ENCODE peak calls at places on chromosome 6, in four cellular contexts. W is aorta, T is fibroblast of lung, E is neural progenitor cell. Z is an unnamed sample.

GRCh38 chr6:96184798-96185197 is 169.0 kb downstream of the FUT9 start:
- DNase-seq in E (peak), T (no peak), W (no peak), Z (no peak)

GRCh38 chr6:112019619-112020018 is 34.3 kb upstream of the CCN6 start:
- DNase-seq in E (no peak), W (no peak), T (no peak), Z (no peak)

GRCh38 chr6:167030222-167031072 is 31.2 kb downstream of the CEP43 start:
- DNase-seq in E (no peak), T (no peak), W (no peak), Z (no peak)

GRCh38 chr6:130377371-130377770 is 11.6 kb downstream of the TMEM200A start:
- DNase-seq in T (peak), W (no peak), E (no peak), Z (no peak)

GRCh38 chr6:53064726-53065265 is 408 bp upstream of the FBXO9 start:
- DNase-seq in E (peak), T (peak), W (peak), Z (peak)

GRCh38 chr6:35174043-35174434 is 32.9 kb upstream of the TCP11 start:
- DNase-seq in E (no peak), T (no peak), W (no peak), Z (no peak)

GRCh38 chr6:446418-447366 is 55.1 kb downstream of the IRF4 start:
- DNase-seq in T (no peak), W (no peak), E (no peak), Z (no peak)

GRCh38 chr6:166573456-166574216 is 12.8 kb downstream of the RAMACL start:
- DNase-seq in E (peak), W (no peak), T (no peak), Z (no peak)

GRCh38 chr6:8159966-8160365 is 57.6 kb upstream of the EEF1E1 start:
- DNase-seq in T (no peak), W (no peak), E (no peak), Z (no peak)

GRCh38 chr6:37713529-37714119 is 15.9 kb upstream of the MDGA1 start:
- DNase-seq in W (peak), T (peak), E (no peak), Z (no peak)

GRCh38 chr6:17022604-17023003 is 79.2 kb upstream of the STMND1 start:
- DNase-seq in T (no peak), W (no peak), E (no peak), Z (no peak)

GRCh38 chr6:108589244-108589730 is 28.6 kb downstream of the FOXO3 start:
- DNase-seq in T (peak), E (peak), W (peak), Z (no peak)

GRCh38 chr6:100085162-100085431 is 91.1 kb upstream of the MCHR2 start:
- DNase-seq in T (no peak), E (no peak), W (no peak), Z (no peak)

GRCh38 chr6:4672772-4673171 is 103.4 kb upstream of the CDYL start:
- DNase-seq in E (no peak), T (peak), W (no peak), Z (no peak)

GRCh38 chr6:81241126-81241525 is 511.4 kb downstream of the TENT5A start:
- DNase-seq in W (no peak), T (peak), E (no peak), Z (no peak)

GRCh38 chr6:169971171-169971861 is 219.9 kb downstream of the ERMARD start:
- DNase-seq in T (no peak), W (no peak), E (no peak), Z (no peak)

GRCh38 chr6:38876470-38876869 is 161.4 kb downstream of the DNAH8 start:
- DNase-seq in W (peak), E (peak), T (no peak), Z (peak)

GRCh38 chr6:35607517-35608233 is 81.0 kb downstream of the FKBP5 start:
- DNase-seq in T (no peak), E (no peak), W (no peak), Z (no peak)

GRCh38 chr6:12012566-12013367 is 655 bp downstream of the HIVEP1 start:
- DNase-seq in W (peak), T (peak), E (peak), Z (peak)

GRCh38 chr6:52576054-52576391 is 837 bp downstream of the TRAM2 start:
- DNase-seq in W (peak), T (no peak), E (no peak), Z (no peak)

GRCh38 chr6:6610031-6610591 is 21.6 kb downstream of the LY86 start:
- DNase-seq in T (no peak), W (no peak), E (no peak), Z (no peak)

GRCh38 chr6:110180228-110181008 is at the start of gene CDC40:
- DNase-seq in W (peak), E (peak), T (no peak), Z (no peak)

GRCh38 chr6:131331146-131331545 is 195.9 kb downstream of the AKAP7 start:
- DNase-seq in W (no peak), T (no peak), E (no peak), Z (no peak)

GRCh38 chr6:36925809-36926208 is 28.7 kb upstream of the PI16 start:
- DNase-seq in W (no peak), E (no peak), T (no peak), Z (no peak)

GRCh38 chr6:56021943-56022342 is 146.6 kb upstream of the BMP5 start:
- DNase-seq in W (no peak), E (peak), T (no peak), Z (peak)

GRCh38 chr6:3334579-3334978 is 75.8 kb downstream of the PSMG4 start:
- DNase-seq in T (no peak), W (no peak), E (no peak), Z (no peak)

GRCh38 chr6:142441716-142442115 is 139.9 kb downstream of the ADGRG6 start:
- DNase-seq in T (no peak), W (no peak), E (peak), Z (no peak)

GRCh38 chr6:33683051-33683571 is 28.4 kb downstream of the UQCC2 start:
- DNase-seq in E (no peak), T (no peak), W (no peak), Z (no peak)

GRCh38 chr6:78533876-78534275 is 333.5 kb upstream of the IRAK1BP1 start:
- DNase-seq in W (no peak), T (no peak), E (no peak), Z (no peak)

GRCh38 chr6:166305562-166306117 is 2.6 kb downstream of the PRR18 start:
- DNase-seq in E (no peak), W (no peak), T (no peak), Z (no peak)

GRCh38 chr6:148414836-148415235 is 72.2 kb downstream of the SASH1 start:
- DNase-seq in E (no peak), W (no peak), T (peak), Z (peak)

DNA sequence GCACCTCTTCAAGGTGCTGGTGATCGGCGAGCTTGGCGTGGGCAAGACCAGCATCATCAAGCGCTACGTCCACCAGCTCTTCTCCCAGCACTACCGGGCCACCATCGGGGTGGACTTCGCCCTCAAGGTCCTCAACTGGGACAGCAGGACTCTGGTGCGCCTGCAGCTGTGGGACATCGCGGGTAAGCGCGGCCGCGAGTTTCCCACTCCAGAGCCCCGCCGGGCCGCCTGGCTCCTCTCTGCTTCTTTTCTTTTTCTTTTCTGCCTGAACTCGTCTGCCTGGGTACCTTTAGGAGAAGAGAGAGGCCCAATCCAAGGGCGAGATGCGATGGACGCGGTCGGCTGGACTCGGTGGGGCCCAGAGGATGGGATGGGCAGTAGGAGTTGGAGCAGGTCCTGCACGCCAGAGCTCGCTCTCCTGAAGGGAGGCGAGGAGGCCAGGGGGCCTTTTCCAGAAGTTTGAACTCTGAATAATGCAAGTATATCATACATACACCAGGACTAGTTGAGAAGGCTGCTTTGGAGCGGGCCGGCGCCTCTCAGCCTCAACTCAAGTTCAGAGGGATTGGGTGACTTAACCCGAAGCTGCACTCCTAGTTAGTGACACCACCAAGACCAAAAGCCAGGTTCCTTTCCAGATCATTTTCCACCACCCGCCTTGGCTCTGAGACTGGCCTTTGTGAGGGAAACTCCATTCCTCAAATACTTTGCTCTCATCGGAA is 468 bp downstream of the RAB32 start:
- DNase-seq in W (no peak), T (peak), E (peak), Z (no peak)
- H3K4me3 ChIP-seq in W (peak), T (peak), E (peak), Z (peak)

GRCh38 chr6:44232676-44233559 is 9.5 kb downstream of the SLC29A1 start:
- DNase-seq in E (no peak), W (no peak), T (no peak), Z (no peak)

GRCh38 chr6:44234101-44235090 is 11.0 kb downstream of the SLC29A1 start:
- DNase-seq in W (peak), E (peak), T (peak), Z (peak)

GRCh38 chr6:44235269-44235668 is 11.6 kb upstream of the HSP90AB1 start:
- DNase-seq in T (no peak), E (no peak), W (peak), Z (no peak)

GRCh38 chr6:44235891-44236516 is 10.9 kb upstream of the HSP90AB1 start:
- DNase-seq in E (no peak), W (peak), T (no peak), Z (no peak)

GRCh38 chr6:44233560-44234100 is 10.2 kb downstream of the SLC29A1 start:
- DNase-seq in W (no peak), E (no peak), T (no peak), Z (no peak)
- H3K4me3 ChIP-seq in W (no peak), E (no peak), T (no peak), Z (no peak)

DNA sequence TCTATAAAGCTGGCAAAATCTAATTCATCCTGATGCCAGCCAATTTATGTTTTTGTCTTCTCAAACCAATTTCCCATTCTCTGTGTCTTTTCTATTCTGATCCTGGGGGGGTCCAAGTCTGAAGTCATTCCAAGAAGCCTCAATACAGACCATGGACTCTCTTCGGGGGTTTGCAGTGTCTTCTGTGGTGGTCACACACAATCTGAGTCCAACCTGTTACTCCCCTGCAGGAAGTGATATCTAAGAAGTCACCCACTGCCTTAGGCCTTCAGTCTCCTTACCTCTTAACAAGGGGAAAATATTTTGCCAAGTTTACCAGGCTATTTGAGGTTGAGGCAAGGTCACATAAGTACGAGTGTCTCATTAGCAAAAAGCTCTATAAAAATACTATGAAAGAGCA is 1.9 kb downstream of the TRIM26 start:
- DNase-seq in W (no peak), T (no peak), E (no peak), Z (no peak)
- H3K4me3 ChIP-seq in W (no peak), T (no peak), E (no peak), Z (no peak)

GRCh38 chr6:72646604-72647485 is 25.0 kb downstream of the KCNQ5 start:
- DNase-seq in E (no peak), W (no peak), T (no peak), Z (no peak)

GRCh38 chr6:72650081-72650745 is 28.3 kb downstream of the KCNQ5 start:
- DNase-seq in T (no peak), W (no peak), E (no peak), Z (no peak)

GRCh38 chr6:72647489-72647888 is 25.6 kb downstream of the KCNQ5 start:
- DNase-seq in E (no peak), W (no peak), T (no peak), Z (no peak)

GRCh38 chr6:72651191-72651590 is 29.3 kb downstream of the KCNQ5 start:
- DNase-seq in W (no peak), T (no peak), E (no peak), Z (no peak)

GRCh38 chr6:72649032-72649984 is 27.4 kb downstream of the KCNQ5 start:
- DNase-seq in T (peak), W (no peak), E (no peak), Z (peak)
- H3K4me3 ChIP-seq in T (no peak), W (no peak), E (no peak), Z (no peak)

DNA sequence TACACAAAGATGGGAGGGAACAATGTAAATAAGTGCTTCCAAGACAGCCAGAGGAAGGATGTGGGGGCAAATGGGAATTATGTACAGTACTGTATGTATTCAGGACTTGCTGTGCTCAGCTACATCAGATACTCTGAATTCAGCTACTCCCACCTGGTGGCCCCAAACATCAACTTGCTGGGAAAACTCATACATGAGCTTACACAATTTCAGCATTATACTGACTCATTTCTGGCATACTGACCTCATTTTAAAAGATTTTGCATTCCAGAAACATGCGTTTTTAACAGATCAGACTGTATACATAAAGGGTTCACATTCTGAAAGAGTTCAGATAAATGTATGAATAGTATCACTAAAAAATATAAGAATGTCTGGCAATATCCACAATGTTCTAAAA is 59.7 kb downstream of the GPX5 start:
- DNase-seq in E (no peak), W (no peak), T (peak), Z (no peak)
- H3K4me3 ChIP-seq in E (peak), W (no peak), T (no peak), Z (no peak)

GRCh38 chr6:13186861-13187260 is 141.5 kb downstream of the TBC1D7 start:
- DNase-seq in T (no peak), W (no peak), E (no peak), Z (no peak)
- H3K4me3 ChIP-seq in T (no peak), W (no peak), E (no peak), Z (no peak)